ENCODE peak calls at places on chromosome 4, in nine cellular contexts. O is A172; V is GM23248; C is HTR-8/SVneo; G is ACHN; D is CD4-positive, alpha-beta T cell; F is M059J; E is skeletal muscle cell; S is GM10248. X is an unnamed sample.

GRCh38 chr4:11393551-11393950 is 35.1 kb downstream of the HS3ST1 start:
- DNase-seq in O (no peak), V (no peak), C (no peak), G (no peak), D (no peak), F (no peak), E (no peak), S (no peak), X (no peak)

GRCh38 chr4:5478697-5479096 is 229.7 kb downstream of the EVC2 start:
- DNase-seq in O (no peak), V (no peak), C (no peak), G (no peak), D (no peak), F (no peak), E (no peak), S (no peak), X (no peak)

GRCh38 chr4:184815046-184815877 is 10.5 kb downstream of the ACSL1 start:
- DNase-seq in O (peak), V (peak), C (peak), G (peak), D (no peak), F (peak), E (peak), S (peak), X (peak)

GRCh38 chr4:6343950-6344408 is 74.3 kb downstream of the WFS1 start:
- DNase-seq in O (peak), V (peak), C (peak), G (peak), D (no peak), F (peak), E (peak), S (no peak), X (peak)

GRCh38 chr4:108881190-108881589 is 118.3 kb upstream of the ETNPPL start:
- DNase-seq in O (peak), V (peak), C (no peak), G (no peak), D (no peak), F (peak), E (peak), S (no peak), X (peak)

GRCh38 chr4:31647776-31648175 is 927.6 kb downstream of the PCDH7 start:
- DNase-seq in O (no peak), V (no peak), C (no peak), G (no peak), D (no peak), F (no peak), E (no peak), S (no peak), X (peak)

GRCh38 chr4:184544711-184545409 is 70.5 kb upstream of the IRF2 start:
- DNase-seq in O (peak), V (peak), C (no peak), G (no peak), D (no peak), F (peak), E (no peak), S (no peak), X (no peak)

GRCh38 chr4:176400816-176401461 is 81.2 kb downstream of the SPCS3 start:
- DNase-seq in O (peak), V (peak), C (peak), G (peak), D (no peak), F (peak), E (peak), S (no peak), X (peak)

GRCh38 chr4:93888308-93888707 is 59.8 kb downstream of the ATOH1 start:
- DNase-seq in O (no peak), V (no peak), C (no peak), G (no peak), D (no peak), F (no peak), E (no peak), S (no peak), X (no peak)

GRCh38 chr4:87120411-87121162 is 99.8 kb downstream of the KLHL8 start:
- DNase-seq in O (no peak), V (no peak), C (no peak), G (no peak), D (no peak), F (no peak), E (no peak), S (no peak), X (peak)